ENCODE peak calls at places on chromosomes 6 and 20, in four cellular contexts. B is IMR-90, I is H9, C is H1. W is an unnamed sample.

GRCh38 chr6:30319146-30319835 is 7.4 kb upstream of the TRIM39 start:
- DNase-seq in B (peak), C (no peak), I (no peak), W (no peak)

GRCh38 chr6:84551797-84552196 is 212.6 kb downstream of the TBX18 start:
- DNase-seq in B (no peak), I (no peak), C (no peak), W (peak)

GRCh38 chr6:139747154-139747553 is 372.7 kb upstream of the CITED2 start:
- DNase-seq in C (no peak), I (no peak), B (no peak), W (no peak)

GRCh38 chr6:138805431-138805830 is 9.5 kb downstream of the ECT2L start:
- DNase-seq in C (no peak), B (peak), I (no peak), W (no peak)

GRCh38 chr6:12348530-12349511 is 58.7 kb downstream of the EDN1 start:
- DNase-seq in I (no peak), C (no peak), B (peak), W (peak)

GRCh38 chr6:170206931-170207431 is 83.9 kb downstream of the DLL1 start:
- DNase-seq in C (peak), B (no peak), I (no peak), W (no peak)

GRCh38 chr20:50455656-50456451 is 54.3 kb upstream of the PTPN1 start:
- DNase-seq in C (no peak), I (no peak), B (no peak), W (no peak)

GRCh38 chr20:11375368-11375767 is 542.3 kb upstream of the BTBD3 start:
- DNase-seq in I (no peak), B (no peak), C (no peak), W (no peak)

GRCh38 chr6:169559001-169559441 is 142.8 kb downstream of the WDR27 start:
- DNase-seq in C (no peak), I (no peak), B (peak), W (no peak)

GRCh38 chr6:11419763-11420453 is 117.6 kb upstream of the TMEM170B start:
- DNase-seq in I (no peak), B (no peak), C (no peak), W (no peak)

GRCh38 chr6:106114492-106114891 is 28.4 kb downstream of the PRDM1 start:
- DNase-seq in B (no peak), C (no peak), I (no peak), W (no peak)

GRCh38 chr20:49887251-49887827 is 28.0 kb downstream of the SPATA2 start:
- DNase-seq in C (no peak), I (no peak), B (peak), W (no peak)

GRCh38 chr6:139655783-139656705 is 281.6 kb upstream of the CITED2 start:
- DNase-seq in B (no peak), C (no peak), I (no peak), W (no peak)

GRCh38 chr6:40722553-40723258 is 135.5 kb upstream of the LRFN2 start:
- DNase-seq in B (peak), I (no peak), C (no peak), W (no peak)

GRCh38 chr6:12010635-12011275 is 1.4 kb upstream of the HIVEP1 start:
- DNase-seq in I (peak), B (no peak), C (peak), W (peak)

GRCh38 chr20:41671143-41671542 is 53.0 kb upstream of the CHD6 start:
- DNase-seq in B (no peak), C (no peak), I (no peak), W (peak)
- H3K56ac ChIP-seq in B (no peak), C (no peak), I (no peak), W (no peak)

DNA sequence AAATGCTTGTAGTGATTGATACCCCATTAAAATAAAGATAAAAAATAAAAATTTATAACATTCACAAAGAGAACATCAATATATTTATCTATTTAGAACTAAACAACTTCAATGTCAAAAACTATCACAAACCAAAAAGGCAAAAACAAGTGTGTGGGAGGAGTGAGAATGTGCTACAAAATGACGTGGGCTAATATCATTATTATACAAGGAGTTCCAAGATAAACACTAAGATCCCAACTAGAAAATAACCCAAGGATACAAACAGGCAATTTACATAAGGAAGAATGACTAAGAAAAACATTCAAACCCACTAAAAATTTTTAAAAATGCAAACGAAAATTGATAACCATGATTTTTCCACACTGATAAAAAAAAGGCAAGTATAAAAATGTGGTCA is 140.0 kb downstream of the TMEM200A start:
- DNase-seq in I (no peak), B (no peak), C (no peak), W (no peak)
- H3K56ac ChIP-seq in I (no peak), B (no peak), C (no peak), W (no peak)

GRCh38 chr6:93468291-93468690 is 48.9 kb upstream of the EPHA7 start:
- DNase-seq in C (no peak), B (no peak), I (no peak), W (peak)
- H3K56ac ChIP-seq in C (no peak), B (no peak), I (no peak), W (no peak)

GRCh38 chr6:50925981-50926380 is 107.3 kb downstream of the TFAP2B start:
- DNase-seq in C (no peak), I (no peak), B (no peak), W (peak)
- H3K56ac ChIP-seq in C (no peak), I (no peak), B (no peak), W (no peak)

GRCh38 chr6:132596201-132596600 is 6.7 kb upstream of the TAAR5 start:
- DNase-seq in B (no peak), I (no peak), C (no peak), W (no peak)

GRCh38 chr6:132598473-132598872 is 8.9 kb upstream of the TAAR5 start:
- DNase-seq in B (no peak), I (peak), C (no peak), W (peak)
- H3K56ac ChIP-seq in B (no peak), I (no peak), C (no peak), W (no peak)

GRCh38 chr6:157490870-157491269 is 109.9 kb downstream of the ZDHHC14 start:
- DNase-seq in I (no peak), C (no peak), B (no peak), W (no peak)

GRCh38 chr6:157493173-157493572 is 112.2 kb downstream of the ZDHHC14 start:
- DNase-seq in B (no peak), C (no peak), I (no peak), W (no peak)

GRCh38 chr6:157492741-157493140 is 111.8 kb downstream of the ZDHHC14 start:
- DNase-seq in B (no peak), C (no peak), I (no peak), W (no peak)

GRCh38 chr6:157492249-157492648 is 111.3 kb downstream of the ZDHHC14 start:
- DNase-seq in B (no peak), C (no peak), I (no peak), W (no peak)

GRCh38 chr6:157491571-157492232 is 110.7 kb downstream of the ZDHHC14 start:
- DNase-seq in C (no peak), B (no peak), I (no peak), W (no peak)
- H3K56ac ChIP-seq in C (no peak), B (no peak), I (no peak), W (no peak)

DNA sequence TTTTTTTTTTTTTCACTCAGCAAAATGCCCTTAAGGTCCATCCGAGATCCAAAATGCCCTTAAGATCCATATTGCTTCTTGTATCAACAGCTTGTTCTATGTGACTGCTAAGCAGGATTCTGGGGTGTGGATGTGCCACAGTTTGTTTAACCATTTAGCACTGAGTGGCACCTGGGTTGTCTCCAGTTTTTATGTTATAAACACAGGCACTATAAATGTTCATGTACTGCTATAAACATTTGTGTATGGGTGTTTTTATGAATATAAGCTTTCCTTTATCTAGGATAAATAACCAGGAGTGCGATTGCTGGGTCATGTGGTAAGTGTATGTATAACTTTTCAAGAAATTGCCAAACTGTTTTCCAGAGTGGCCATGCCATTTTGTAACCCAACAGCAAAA is 386.0 kb downstream of the RNGTT start:
- DNase-seq in C (no peak), B (no peak), I (no peak), W (no peak)
- H3K56ac ChIP-seq in C (no peak), B (no peak), I (no peak), W (no peak)

DNA sequence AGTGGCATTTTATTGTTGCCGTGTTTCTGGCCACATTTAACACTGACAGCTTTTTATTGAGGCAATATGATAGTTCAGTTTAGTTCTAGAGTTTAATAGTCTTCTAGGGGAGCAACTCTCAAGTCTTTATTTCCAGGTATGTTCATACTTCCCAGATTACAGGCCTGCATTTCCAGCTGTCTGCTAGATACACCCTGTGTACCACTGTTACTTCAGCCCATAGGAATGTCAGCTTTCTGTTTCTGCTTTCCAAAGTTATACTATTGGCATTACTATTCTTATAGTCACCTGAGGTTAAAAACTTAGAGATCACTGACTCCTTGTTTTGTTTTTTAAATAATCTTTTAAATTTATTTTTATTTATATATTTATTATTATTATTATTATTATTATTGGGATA is 7.6 kb downstream of the ZNF451 start:
- DNase-seq in C (no peak), B (peak), I (no peak), W (no peak)
- H3K56ac ChIP-seq in C (no peak), B (no peak), I (no peak), W (no peak)

GRCh38 chr20:15619341-15619740 is 953.9 kb downstream of the KIF16B start:
- DNase-seq in B (no peak), C (no peak), I (no peak), W (no peak)
- H3K56ac ChIP-seq in B (no peak), C (no peak), I (no peak), W (no peak)

DNA sequence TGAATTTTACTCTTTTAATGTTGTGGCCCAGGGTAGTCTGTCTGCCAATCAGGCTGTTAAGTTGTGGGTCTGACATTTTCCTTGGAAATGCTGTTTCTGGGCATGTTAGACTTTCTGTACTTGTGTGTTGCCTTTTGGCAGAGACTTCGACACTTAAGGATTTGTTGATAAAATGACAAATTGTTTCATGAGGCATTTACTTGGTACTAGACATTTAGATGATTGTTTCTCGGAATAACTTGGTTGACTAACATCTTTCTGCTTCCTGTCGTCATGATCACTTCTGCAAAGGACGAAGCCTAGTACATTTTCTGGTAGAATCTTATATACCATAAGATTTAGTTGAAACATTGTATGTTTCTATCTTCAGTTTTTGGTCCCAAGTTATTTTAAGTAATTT is 34.1 kb downstream of the UTRN start:
- DNase-seq in B (no peak), I (no peak), C (no peak), W (no peak)
- H3K56ac ChIP-seq in B (no peak), I (no peak), C (no peak), W (no peak)

W was measured in mesendoderm.